ENCODE peak calls at places on chromosome 2, in five cellular contexts. Z is activated CD8-positive, alpha-beta memory T cell treated with anti-CD3 and anti-CD28 coated beads for 4 hours; J is fibroblast of lung; S is mesothelial cell of epicardium; M is HEK293T. G is an unnamed sample.

GRCh38 chr2:37582911-37583310 is 88.5 kb downstream of the CDC42EP3 start:
- DNase-seq in S (no peak), J (no peak), Z (no peak), M (no peak), G (no peak)

GRCh38 chr2:60549250-60550150 is 4.0 kb downstream of the BCL11A start:
- DNase-seq in J (no peak), M (no peak), Z (no peak), S (peak), G (no peak)

GRCh38 chr2:119156105-119156890 is 2.3 kb downstream of the C1QL2 start:
- DNase-seq in M (no peak), S (no peak), J (no peak), Z (no peak), G (no peak)

GRCh38 chr2:190625691-190626090 is 23.2 kb upstream of the NAB1 start:
- DNase-seq in J (no peak), S (no peak), Z (no peak), M (no peak), G (no peak)

GRCh38 chr2:119011910-119012209 is 69.9 kb downstream of the MARCO start:
- DNase-seq in J (no peak), M (no peak), S (no peak), Z (no peak), G (no peak)

GRCh38 chr2:207241198-207241597 is 75.5 kb upstream of the KLF7 start:
- DNase-seq in J (no peak), S (no peak), M (no peak), Z (no peak), G (no peak)

GRCh38 chr2:100707016-100707947 is 112.7 kb upstream of the NPAS2 start:
- DNase-seq in S (no peak), M (no peak), J (no peak), Z (no peak), G (no peak)

GRCh38 chr2:31253344-31254155 is 19.6 kb downstream of the EHD3 start:
- DNase-seq in J (no peak), Z (no peak), M (no peak), S (no peak), G (no peak)